ENCODE peak calls at places on chromosomes 7 and 10, in five cellular contexts. E, T, H, C and U are unnamed samples.
A peak's percentile ranks its signal among the peaks of the same experiment; 100 is the strongest.

GRCh38 chr7:110480964-110481363 is 610.0 kb upstream of the LRRN3 start:
- DNase-seq in E (no peak), T (no peak), H (no peak), C (no peak), U (no peak)

GRCh38 chr7:157774495-157774894 is 437.7 kb downstream of the DNAJB6 start:
- DNase-seq in E (no peak), T (no peak), H (no peak), C (no peak), U (no peak)

GRCh38 chr7:129225206-129225930 is 538 bp downstream of the AHCYL2 start:
- DNase-seq in E (peak; percentile 61), T (peak; percentile 68), H (peak; percentile 47), C (no peak), U (no peak)

GRCh38 chr7:142381727-142382409 is 124.0 kb upstream of the PRSS58 start:
- DNase-seq in E (no peak), T (no peak), H (no peak), C (no peak), U (no peak)

GRCh38 chr7:4797858-4798705 is 22.7 kb downstream of the AP5Z1 start:
- DNase-seq in E (peak; percentile 83), T (no peak), H (peak; percentile 25), C (peak; percentile 16), U (peak; percentile 55)

GRCh38 chr7:30799206-30799975 is 28.2 kb downstream of the MINDY4 start:
- DNase-seq in E (no peak), T (no peak), H (no peak), C (no peak), U (peak; percentile 89)

GRCh38 chr7:11373546-11374142 is 400.0 kb downstream of the PHF14 start:
- DNase-seq in E (peak; percentile 9), T (no peak), H (no peak), C (peak; percentile 23), U (no peak)

GRCh38 chr7:148543-148931 is 43.8 kb upstream of the FAM20C start:
- DNase-seq in E (no peak), T (no peak), H (no peak), C (no peak), U (no peak)

GRCh38 chr10:60944159-60944909 is at the start of gene RHOBTB1:
- DNase-seq in E (peak; percentile 73), T (peak; percentile 82), H (no peak), C (no peak), U (peak; percentile 54)

GRCh38 chr10:89129850-89130396 is 77.2 kb downstream of the CH25H start:
- DNase-seq in E (no peak), T (peak; percentile 67), H (no peak), C (no peak), U (no peak)

GRCh38 chr10:42367532-42368230 is 270.7 kb downstream of the ZNF33B start:
- DNase-seq in E (peak; percentile 97), T (peak; percentile 86), H (no peak), C (no peak), U (peak; percentile 61)

GRCh38 chr10:118504044-118504944 is 91.2 kb downstream of the PRLHR start:
- DNase-seq in E (peak; percentile 47), T (no peak), H (no peak), C (peak; percentile 78), U (peak; percentile 77)

GRCh38 chr7:98251251-98251843 is 685 bp downstream of the TECPR1 start:
- DNase-seq in E (peak; percentile 39), T (peak; percentile 63), H (peak; percentile 28), C (no peak), U (no peak)

GRCh38 chr7:30594055-30594539 is 581 bp upstream of the GARS1 start:
- DNase-seq in E (peak; percentile 60), T (peak; percentile 41), H (peak; percentile 15), C (no peak), U (no peak)

GRCh38 chr10:28520346-28520745 is 12.6 kb upstream of the WAC start:
- DNase-seq in E (no peak), T (no peak), H (no peak), C (no peak), U (no peak)

GRCh38 chr7:15620491-15621185 is 58.8 kb upstream of the AGMO start:
- DNase-seq in E (no peak), T (no peak), H (no peak), C (no peak), U (no peak)

GRCh38 chr7:39622609-39623311 is 612 bp upstream of the RALA start:
- DNase-seq in E (no peak), T (no peak), H (no peak), C (no peak), U (no peak)

GRCh38 chr7:81632418-81632817 is 137.4 kb downstream of the HGF start:
- DNase-seq in E (no peak), T (no peak), H (no peak), C (no peak), U (no peak)

DNA sequence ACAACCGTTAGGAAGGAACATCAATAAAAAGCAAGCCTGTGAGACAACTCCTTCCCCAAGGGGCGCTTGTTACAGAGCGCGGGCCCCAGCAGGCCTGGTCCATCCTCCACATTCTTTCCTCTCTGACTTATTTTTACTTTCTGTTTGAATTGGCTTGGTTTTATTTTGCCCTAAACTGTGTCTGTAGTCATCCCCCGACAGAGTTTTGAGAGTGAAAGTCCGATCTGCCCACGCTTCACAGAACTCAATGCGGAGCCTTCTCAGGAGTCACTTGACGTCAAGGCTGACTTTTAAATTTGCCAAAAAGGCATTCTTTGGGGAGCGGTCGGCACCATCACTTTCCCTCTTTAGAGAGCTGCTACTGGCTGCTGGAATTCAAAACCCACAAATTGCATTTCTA is 150.1 kb upstream of the KLF6 start:
- DNase-seq in E (no peak), T (no peak), H (peak; percentile 7), C (no peak), U (no peak)
- H3K27ac ChIP-seq in E (no peak overlapping the region), T (peak overlapping the region; percentile 51), H (peak overlapping the region; percentile 66), C (no peak overlapping the region), U (peak overlapping the region; percentile 30)

GRCh38 chr7:77531038-77531437 is 6.1 kb upstream of the PTPN12 start:
- DNase-seq in E (peak; percentile 30), T (no peak), H (no peak), C (no peak), U (no peak)
- H3K4me3 ChIP-seq in E (no peak overlapping the region), T (no peak overlapping the region), H (no peak overlapping the region), C (no peak overlapping the region), U (no peak overlapping the region)

GRCh38 chr10:122492006-122492405 is 30.7 kb downstream of the HTRA1 start:
- DNase-seq in E (no peak), T (no peak), H (no peak), C (no peak), U (peak; percentile 11)
- H3K27ac ChIP-seq in E (no peak overlapping the region), T (peak overlapping the region; percentile 15), H (no peak overlapping the region), C (no peak overlapping the region), U (peak overlapping the region; percentile 95)

GRCh38 chr7:131231381-131232220 is 96.1 kb upstream of the MKLN1 start:
- DNase-seq in E (no peak), T (peak; percentile 50), H (peak; percentile 28), C (no peak), U (no peak)
- H3K4me3 ChIP-seq in E (no peak overlapping the region), T (no peak overlapping the region), H (peak overlapping the region; percentile 70), C (no peak overlapping the region), U (no peak overlapping the region)

DNA sequence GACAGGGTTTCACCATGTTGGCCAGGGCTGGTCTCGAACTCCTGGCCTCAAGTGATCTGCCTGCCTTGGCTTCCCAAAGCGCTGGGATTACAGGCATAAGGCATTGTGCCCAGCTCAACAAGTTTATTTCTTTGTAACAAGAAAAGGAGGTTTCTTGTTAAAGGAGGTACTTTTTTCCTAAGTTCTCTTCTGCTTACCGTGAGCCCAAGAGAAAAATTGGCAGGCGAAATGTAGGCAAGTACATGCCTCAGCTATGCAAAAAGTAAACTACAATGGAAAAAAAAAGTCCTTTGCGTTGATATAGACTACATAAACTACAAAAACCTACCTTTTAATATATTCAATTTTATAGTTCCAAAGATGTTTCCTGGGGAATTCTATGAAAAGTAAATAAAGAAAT is 122.6 kb downstream of the DKK1 start:
- DNase-seq in E (no peak), T (no peak), H (no peak), C (no peak), U (no peak)
- H3K27ac ChIP-seq in E (no peak overlapping the region), T (no peak overlapping the region), H (no peak overlapping the region), C (peak overlapping the region; percentile 67), U (peak overlapping the region; percentile 33)